ENCODE peak calls at places on chromosomes 13 and 19, in five cellular contexts. X, K, V, C and Y are unnamed samples.
A peak's percentile ranks its signal among the peaks of the same experiment; 100 is the strongest.

GRCh38 chr13:78625384-78625783 is 22.0 kb upstream of the POU4F1 start:
- DNase-seq in X (no peak), K (no peak), V (no peak), C (no peak), Y (no peak)

GRCh38 chr19:4922530-4923378 is 13.5 kb downstream of the UHRF1 start:
- DNase-seq in X (no peak), K (no peak), V (no peak), C (no peak), Y (no peak)

GRCh38 chr19:6690160-6690885 is 20.4 kb upstream of the TNFSF14 start:
- DNase-seq in X (no peak), K (no peak), V (no peak), C (no peak), Y (no peak)

GRCh38 chr19:29952127-29952526 is 10.1 kb downstream of the URI1 start:
- DNase-seq in X (no peak), K (no peak), V (no peak), C (no peak), Y (no peak)

GRCh38 chr19:42301646-42302204 is at the start of gene PRR19:
- DNase-seq in X (no peak), K (peak; percentile 48), V (no peak), C (no peak), Y (peak; percentile 61)

GRCh38 chr13:101258071-101258470 is 158.2 kb downstream of the NALCN start:
- DNase-seq in X (peak; percentile 88), K (no peak), V (no peak), C (peak; percentile 100), Y (no peak)

GRCh38 chr19:32945260-32945659 is 26.5 kb downstream of the CEP89 start:
- DNase-seq in X (no peak), K (no peak), V (no peak), C (no peak), Y (no peak)

GRCh38 chr13:46059405-46059804 is 6.9 kb upstream of the ZC3H13 start:
- DNase-seq in X (no peak), K (no peak), V (no peak), C (no peak), Y (no peak)

GRCh38 chr13:102816633-102817032 is 17.7 kb downstream of the BIVM start:
- DNase-seq in X (no peak), K (no peak), V (no peak), C (no peak), Y (no peak)

GRCh38 chr19:6059396-6059947 is 50.8 kb downstream of the RFX2 start:
- DNase-seq in X (no peak), K (no peak), V (peak; percentile 19), C (no peak), Y (no peak)

GRCh38 chr13:23560571-23561089 is 9.6 kb upstream of the TNFRSF19 start:
- DNase-seq in X (no peak), K (no peak), V (no peak), C (no peak), Y (no peak)

GRCh38 chr19:10975374-10976036 is 14.7 kb downstream of the SMARCA4 start:
- DNase-seq in X (no peak), K (no peak), V (no peak), C (no peak), Y (peak; percentile 36)